ENCODE peak calls at places on chromosomes 2 and 18, in six cellular contexts. E is HepG2, Z is stomach, G is H1, J is prostate gland, Y is Panc1. M is an unnamed sample.

GRCh38 chr2:135822855-135823254 is 14.1 kb downstream of the LCT start:
- DNase-seq in E (no peak), Z (no peak), G (no peak), J (no peak), Y (no peak), M (no peak)

GRCh38 chr18:49613141-49613641 is 51.3 kb downstream of the LIPG start:
- DNase-seq in E (no peak), Z (no peak), G (peak; percentile 70), J (no peak), Y (no peak), M (no peak)

GRCh38 chr18:10400534-10400933 is 53.9 kb upstream of the APCDD1 start:
- DNase-seq in E (no peak), Z (no peak), G (no peak), J (no peak), Y (no peak), M (no peak)

GRCh38 chr18:50560681-50561629 is 1.1 kb downstream of the MAPK4 start:
- DNase-seq in E (no peak), Z (no peak), G (no peak), J (peak; percentile 11), Y (no peak), M (no peak)

GRCh38 chr2:237191693-237192076 is 106.0 kb downstream of the COPS8 start:
- DNase-seq in E (no peak), Z (no peak), G (no peak), J (no peak), Y (no peak), M (no peak)

GRCh38 chr2:220572385-220572784 is 945.0 kb downstream of the SLC4A3 start:
- DNase-seq in E (no peak), Z (no peak), G (no peak), J (no peak), Y (no peak), M (no peak)

GRCh38 chr18:26133652-26134051 is at the start of gene PSMA8:
- DNase-seq in E (no peak), Z (no peak), G (peak; percentile 23), J (no peak), Y (no peak), M (peak; percentile 1)

GRCh38 chr18:72672364-72673151 is 128.4 kb upstream of the CBLN2 start:
- DNase-seq in E (peak; percentile 25), Z (no peak), G (no peak), J (no peak), Y (no peak), M (peak; percentile 12)

GRCh38 chr2:110867078-110867477 is 134.7 kb downstream of the ACOXL start:
- DNase-seq in E (no peak), Z (no peak), G (no peak), J (no peak), Y (no peak), M (no peak)

GRCh38 chr2:126614529-126615279 is 41.3 kb upstream of the GYPC start:
- DNase-seq in E (no peak), Z (no peak), G (no peak), J (no peak), Y (no peak), M (no peak)

GRCh38 chr2:152847067-152847466 is 128.6 kb downstream of the ARL6IP6 start:
- DNase-seq in E (no peak), Z (no peak), G (no peak), J (no peak), Y (no peak), M (no peak)

GRCh38 chr18:4636957-4637356 is 181.8 kb upstream of the DLGAP1 start:
- DNase-seq in E (no peak), Z (no peak), G (no peak), J (no peak), Y (no peak), M (no peak)

GRCh38 chr2:85134255-85135065 is 1.3 kb downstream of the TCF7L1 start:
- DNase-seq in E (no peak), Z (no peak), G (no peak), J (peak; percentile 40), Y (no peak), M (peak; percentile 56)

GRCh38 chr2:31012384-31012783 is 125.9 kb downstream of the GALNT14 start:
- DNase-seq in E (no peak), Z (no peak), G (no peak), J (no peak), Y (no peak), M (no peak)

GRCh38 chr18:5430131-5430530 is 113.7 kb downstream of the EPB41L3 start:
- DNase-seq in E (no peak), Z (no peak), G (no peak), J (no peak), Y (no peak), M (no peak)

DNA sequence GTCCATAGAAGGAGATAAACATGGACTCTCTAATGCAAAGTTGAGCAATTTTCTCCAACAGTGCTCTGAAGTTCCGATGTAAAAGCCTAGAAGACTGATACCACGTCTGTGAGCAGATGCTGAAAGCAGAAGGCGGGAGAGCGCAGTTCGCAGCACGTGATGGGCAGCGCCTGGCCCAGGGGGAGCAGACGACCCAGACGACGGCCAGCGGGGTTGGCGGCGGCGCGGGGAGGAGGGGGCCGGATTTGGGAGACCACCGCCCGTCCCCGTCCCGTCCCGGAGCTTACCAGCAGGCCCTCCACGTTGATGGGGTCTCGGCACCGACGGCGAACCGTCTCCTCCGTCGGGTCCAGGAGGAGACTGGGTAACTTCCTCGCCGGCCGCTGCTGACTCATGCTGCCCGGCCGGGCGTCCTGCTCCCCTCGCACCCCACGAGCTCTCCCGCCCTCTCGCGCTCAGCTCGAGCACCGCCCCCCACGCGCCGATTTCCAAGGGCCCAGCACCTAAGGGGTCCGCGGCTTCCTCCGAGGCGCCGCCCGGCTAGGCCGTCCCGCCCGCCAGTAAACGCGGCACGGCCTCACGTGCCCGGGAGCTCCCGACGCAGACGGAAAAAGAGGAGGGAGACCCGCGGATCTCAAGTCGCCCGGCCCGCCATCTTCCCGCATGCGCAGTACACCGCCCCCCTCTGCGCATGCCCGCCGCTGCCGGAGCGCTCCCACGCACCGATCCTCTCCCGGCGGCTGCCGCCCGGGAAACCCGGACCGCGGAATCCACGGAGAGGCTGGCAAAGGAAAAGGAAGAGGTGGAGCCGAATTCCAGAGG is at the start of gene E2F6:
- DNase-seq in E (peak; percentile 94), Z (peak; percentile 93), G (peak; percentile 73), J (peak; percentile 89), Y (peak; percentile 48), M (peak; percentile 93)
- TF ChIP-seq POLR2AphosphoS5 in E (peak; percentile 64), Z (peak; percentile 90), G (no peak), J (peak; percentile 98), Y (peak; percentile 76), M (no peak)

DNA sequence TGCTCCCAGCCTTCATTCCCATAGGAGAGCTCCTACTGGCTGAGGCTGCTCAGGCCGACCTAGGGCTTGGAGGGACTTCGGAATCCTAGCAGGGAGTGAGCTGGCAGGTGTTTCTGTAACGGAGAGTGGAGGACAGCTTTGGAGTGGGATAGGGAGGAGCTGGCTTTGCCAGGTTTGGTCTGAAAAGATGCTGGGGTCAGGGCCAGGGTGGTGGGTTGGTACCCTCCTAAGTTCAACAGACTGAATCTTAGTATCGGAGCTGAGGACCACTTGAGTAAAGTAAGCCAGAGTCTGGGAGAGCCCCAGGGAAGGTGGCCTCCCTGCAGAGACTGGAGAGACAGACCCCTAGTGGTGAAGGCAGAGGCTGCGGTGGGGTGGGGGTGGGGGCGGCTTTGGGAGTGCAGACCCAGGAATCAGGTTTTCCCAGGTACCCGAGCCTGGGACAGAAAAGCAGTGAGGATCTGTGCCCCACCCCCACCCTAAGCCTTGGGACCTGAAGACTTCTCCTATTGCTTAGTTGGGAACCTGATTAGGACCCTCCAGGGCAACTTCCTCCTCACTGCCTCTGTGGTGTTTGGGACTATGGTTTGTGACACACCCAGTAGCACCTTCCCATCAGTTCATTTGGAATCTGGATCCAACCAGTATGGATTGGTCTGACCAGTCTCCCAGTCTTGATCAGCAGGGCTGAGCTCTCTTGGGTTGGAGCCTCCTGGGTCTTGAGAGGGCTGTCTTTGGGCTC is 3.0 kb downstream of the CNNM4 start:
- DNase-seq in E (peak; percentile 49), Z (no peak), G (no peak), J (no peak), Y (no peak), M (peak; percentile 26)
- H3K4me1 ChIP-seq in E (peaks cover 86% of the 10 kb centered on the region), Z (peaks cover 89% of the 10 kb centered on the region), G (peaks cover 11% of the 10 kb centered on the region), J (peaks cover 6% of the 10 kb centered on the region), Y (peaks cover 37% of the 10 kb centered on the region), M (peaks cover 16% of the 10 kb centered on the region)

GRCh38 chr2:166917433-166917832 is 29.2 kb downstream of the XIRP2 start:
- DNase-seq in E (no peak), Z (no peak), G (no peak), J (no peak), Y (no peak), M (peak; percentile 1)
- TF ChIP-seq POLR2AphosphoS5 in E (no peak), Z (no peak), G (no peak), J (no peak), Y (no peak), M (no peak)

GRCh38 chr2:68767031-68767961 is 32.7 kb downstream of the ARHGAP25 start:
- DNase-seq in E (no peak), Z (no peak), G (no peak), J (no peak), Y (no peak), M (no peak)
- H3K4me1 ChIP-seq in E (no peaks in the 10 kb centered on the region), Z (peaks cover 99% of the 10 kb centered on the region), G (peaks cover 9% of the 10 kb centered on the region), J (no peaks in the 10 kb centered on the region), Y (no peaks in the 10 kb centered on the region), M (peaks cover 12% of the 10 kb centered on the region)

DNA sequence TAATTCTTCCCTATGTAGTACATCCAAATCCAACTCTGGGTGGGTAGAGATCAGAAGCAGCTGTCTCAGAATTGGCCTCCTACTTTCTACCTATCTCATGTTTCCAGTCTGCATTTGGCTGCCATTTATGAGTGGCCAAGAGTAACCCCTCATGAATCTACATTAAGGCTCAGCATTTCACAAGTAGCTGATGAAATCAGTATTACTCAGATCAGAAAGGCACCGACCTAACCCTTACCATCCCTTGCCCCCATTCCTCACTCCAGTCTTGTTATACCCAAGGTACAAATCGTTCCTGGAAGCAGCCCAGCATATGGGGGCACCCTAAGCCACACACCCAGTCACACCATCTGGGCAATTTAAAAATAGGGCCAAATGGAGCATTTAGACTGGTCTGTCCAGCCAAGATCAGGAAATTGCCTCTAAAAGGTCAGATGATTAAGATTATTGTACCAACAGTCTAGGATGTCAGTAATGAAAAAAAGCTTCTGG is 37.0 kb downstream of the CD28 start:
- DNase-seq in E (no peak), Z (no peak), G (no peak), J (no peak), Y (no peak), M (peak; percentile 6)
- TF ChIP-seq POLR2AphosphoS5 in E (no peak), Z (peak; percentile 65), G (no peak), J (no peak), Y (no peak), M (no peak)